ENCODE peak calls at places on chromosomes 16 and 17, in eight cellular contexts. One of them, this sample, is unnamed.

GRCh38 chr17:21119945-21120249 is 6.9 kb upstream of the DHRS7B start:
- DNase-seq in prostate gland: no peak
- DNase-seq in uterus: no peak
- DNase-seq in A673: no peak
- DNase-seq in MM.1S: no peak
- DNase-seq in IMR-90: no peak
- DNase-seq in CD4-positive, alpha-beta memory T cell: no peak
- DNase-seq in Karpas-422: no peak
- DNase-seq in this sample: no peak

GRCh38 chr16:50261707-50262235 is 4.6 kb upstream of the ADCY7 start:
- DNase-seq in prostate gland: no peak
- DNase-seq in uterus: no peak
- DNase-seq in A673: no peak
- DNase-seq in MM.1S: no peak
- DNase-seq in IMR-90: no peak
- DNase-seq in CD4-positive, alpha-beta memory T cell: no peak
- DNase-seq in Karpas-422: no peak
- DNase-seq in this sample: no peak

GRCh38 chr17:2406903-2407790 is 6.3 kb upstream of the MNT start:
- DNase-seq in prostate gland: no peak
- DNase-seq in uterus: peak
- DNase-seq in A673: no peak
- DNase-seq in MM.1S: no peak
- DNase-seq in IMR-90: peak
- DNase-seq in CD4-positive, alpha-beta memory T cell: no peak
- DNase-seq in Karpas-422: no peak
- DNase-seq in this sample: no peak

GRCh38 chr16:13907431-13907830 is 12.5 kb upstream of the ERCC4 start:
- DNase-seq in prostate gland: no peak
- DNase-seq in uterus: no peak
- DNase-seq in A673: no peak
- DNase-seq in MM.1S: no peak
- DNase-seq in IMR-90: no peak
- DNase-seq in CD4-positive, alpha-beta memory T cell: no peak
- DNase-seq in Karpas-422: no peak
- DNase-seq in this sample: no peak

GRCh38 chr17:42675984-42676423 is 790 bp downstream of the PLEKHH3 start:
- DNase-seq in prostate gland: peak
- DNase-seq in uterus: peak
- DNase-seq in A673: peak
- DNase-seq in MM.1S: peak
- DNase-seq in IMR-90: peak
- DNase-seq in CD4-positive, alpha-beta memory T cell: no peak
- DNase-seq in Karpas-422: no peak
- DNase-seq in this sample: no peak

GRCh38 chr17:80561541-80562114 is 17.0 kb downstream of the RPTOR start:
- DNase-seq in prostate gland: no peak
- DNase-seq in uterus: no peak
- DNase-seq in A673: no peak
- DNase-seq in MM.1S: no peak
- DNase-seq in IMR-90: no peak
- DNase-seq in CD4-positive, alpha-beta memory T cell: no peak
- DNase-seq in Karpas-422: no peak
- DNase-seq in this sample: no peak

GRCh38 chr17:5892897-5893656 is 177.1 kb upstream of the WSCD1 start:
- DNase-seq in prostate gland: no peak
- DNase-seq in uterus: no peak
- DNase-seq in A673: no peak
- DNase-seq in MM.1S: no peak
- DNase-seq in IMR-90: no peak
- DNase-seq in CD4-positive, alpha-beta memory T cell: no peak
- DNase-seq in Karpas-422: no peak
- DNase-seq in this sample: no peak

GRCh38 chr17:73798111-73798748 is 154.0 kb upstream of the SDK2 start:
- DNase-seq in prostate gland: no peak
- DNase-seq in uterus: no peak
- DNase-seq in A673: no peak
- DNase-seq in MM.1S: no peak
- DNase-seq in IMR-90: peak
- DNase-seq in CD4-positive, alpha-beta memory T cell: no peak
- DNase-seq in Karpas-422: no peak
- DNase-seq in this sample: no peak

GRCh38 chr16:22762486-22762885 is 51.5 kb upstream of the HS3ST2 start:
- DNase-seq in prostate gland: no peak
- DNase-seq in uterus: no peak
- DNase-seq in A673: no peak
- DNase-seq in MM.1S: no peak
- DNase-seq in IMR-90: no peak
- DNase-seq in CD4-positive, alpha-beta memory T cell: no peak
- DNase-seq in Karpas-422: no peak
- DNase-seq in this sample: no peak

GRCh38 chr17:17849147-17849820 is 12.5 kb upstream of the SREBF1 start:
- DNase-seq in prostate gland: no peak
- DNase-seq in uterus: peak
- DNase-seq in A673: peak
- DNase-seq in MM.1S: no peak
- DNase-seq in IMR-90: no peak
- DNase-seq in CD4-positive, alpha-beta memory T cell: peak
- DNase-seq in Karpas-422: peak
- DNase-seq in this sample: no peak

GRCh38 chr17:7220593-7221280 is 999 bp downstream of the ACADVL start:
- DNase-seq in prostate gland: peak
- DNase-seq in uterus: peak
- DNase-seq in A673: peak
- DNase-seq in MM.1S: peak
- DNase-seq in IMR-90: peak
- DNase-seq in CD4-positive, alpha-beta memory T cell: peak
- DNase-seq in Karpas-422: peak
- DNase-seq in this sample: no peak

GRCh38 chr16:5756969-5757368 is 659.4 kb upstream of the EEF2KMT start:
- DNase-seq in prostate gland: no peak
- DNase-seq in uterus: no peak
- DNase-seq in A673: peak
- DNase-seq in MM.1S: peak
- DNase-seq in IMR-90: no peak
- DNase-seq in CD4-positive, alpha-beta memory T cell: no peak
- DNase-seq in Karpas-422: peak
- DNase-seq in this sample: no peak

GRCh38 chr16:2232094-2232990 is 3.9 kb upstream of the DNASE1L2 start:
- DNase-seq in prostate gland: no peak
- DNase-seq in uterus: no peak
- DNase-seq in A673: no peak
- DNase-seq in MM.1S: no peak
- DNase-seq in IMR-90: no peak
- DNase-seq in CD4-positive, alpha-beta memory T cell: no peak
- DNase-seq in Karpas-422: no peak
- DNase-seq in this sample: no peak
- H3K27ac ChIP-seq in prostate gland: no peak
- H3K27ac ChIP-seq in uterus: no peak
- H3K27ac ChIP-seq in A673: no peak
- H3K27ac ChIP-seq in MM.1S: no peak
- H3K27ac ChIP-seq in IMR-90: no peak
- H3K27ac ChIP-seq in CD4-positive, alpha-beta memory T cell: no peak
- H3K27ac ChIP-seq in Karpas-422: no peak
- H3K27ac ChIP-seq in this sample: no peak

DNA sequence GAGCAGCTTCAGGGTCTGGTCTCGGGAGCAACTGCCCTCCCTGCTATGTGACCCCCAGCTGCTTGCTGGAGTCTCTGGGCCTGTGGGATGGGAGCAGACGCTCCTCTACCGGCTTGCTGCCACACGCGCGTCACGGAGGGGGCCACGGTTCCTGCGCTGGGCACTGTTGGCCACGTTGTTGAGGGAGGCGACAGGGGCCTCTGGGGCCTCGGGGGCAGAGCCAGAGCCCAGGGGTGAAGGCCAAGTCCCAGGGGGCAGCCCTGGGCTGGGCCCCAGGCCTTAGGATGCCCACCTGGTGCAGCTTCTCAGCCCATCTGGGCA is 56.6 kb downstream of the ZFPM1 start:
- DNase-seq in prostate gland: no peak
- DNase-seq in uterus: no peak
- DNase-seq in A673: no peak
- DNase-seq in MM.1S: no peak
- DNase-seq in IMR-90: no peak
- DNase-seq in CD4-positive, alpha-beta memory T cell: no peak
- DNase-seq in Karpas-422: no peak
- DNase-seq in this sample: no peak
- H3K27ac ChIP-seq in prostate gland: peak
- H3K27ac ChIP-seq in uterus: no peak
- H3K27ac ChIP-seq in A673: no peak
- H3K27ac ChIP-seq in MM.1S: no peak
- H3K27ac ChIP-seq in IMR-90: no peak
- H3K27ac ChIP-seq in CD4-positive, alpha-beta memory T cell: no peak
- H3K27ac ChIP-seq in Karpas-422: no peak
- H3K27ac ChIP-seq in this sample: no peak

GRCh38 chr17:76678330-76678729 is 32.4 kb downstream of the MXRA7 start:
- DNase-seq in prostate gland: no peak
- DNase-seq in uterus: no peak
- DNase-seq in A673: no peak
- DNase-seq in MM.1S: no peak
- DNase-seq in IMR-90: no peak
- DNase-seq in CD4-positive, alpha-beta memory T cell: peak
- DNase-seq in Karpas-422: no peak
- DNase-seq in this sample: no peak
- H3K27ac ChIP-seq in prostate gland: no peak
- H3K27ac ChIP-seq in uterus: no peak
- H3K27ac ChIP-seq in A673: no peak
- H3K27ac ChIP-seq in MM.1S: no peak
- H3K27ac ChIP-seq in IMR-90: no peak
- H3K27ac ChIP-seq in CD4-positive, alpha-beta memory T cell: no peak
- H3K27ac ChIP-seq in Karpas-422: no peak
- H3K27ac ChIP-seq in this sample: no peak

GRCh38 chr17:41520821-41521521 is 2.3 kb upstream of the KRT15 start:
- DNase-seq in prostate gland: no peak
- DNase-seq in uterus: no peak
- DNase-seq in A673: no peak
- DNase-seq in MM.1S: no peak
- DNase-seq in IMR-90: no peak
- DNase-seq in CD4-positive, alpha-beta memory T cell: no peak
- DNase-seq in Karpas-422: no peak
- DNase-seq in this sample: no peak

GRCh38 chr17:41523787-41524186 is 4.3 kb downstream of the KRT19 start:
- DNase-seq in prostate gland: no peak
- DNase-seq in uterus: no peak
- DNase-seq in A673: no peak
- DNase-seq in MM.1S: no peak
- DNase-seq in IMR-90: no peak
- DNase-seq in CD4-positive, alpha-beta memory T cell: no peak
- DNase-seq in Karpas-422: no peak
- DNase-seq in this sample: no peak

GRCh38 chr17:41523225-41523593 is 4.5 kb upstream of the KRT15 start:
- DNase-seq in prostate gland: no peak
- DNase-seq in uterus: no peak
- DNase-seq in A673: no peak
- DNase-seq in MM.1S: no peak
- DNase-seq in IMR-90: no peak
- DNase-seq in CD4-positive, alpha-beta memory T cell: no peak
- DNase-seq in Karpas-422: no peak
- DNase-seq in this sample: no peak

GRCh38 chr17:41521574-41522261 is 3.0 kb upstream of the KRT15 start:
- DNase-seq in prostate gland: no peak
- DNase-seq in uterus: no peak
- DNase-seq in A673: peak
- DNase-seq in MM.1S: no peak
- DNase-seq in IMR-90: peak
- DNase-seq in CD4-positive, alpha-beta memory T cell: no peak
- DNase-seq in Karpas-422: no peak
- DNase-seq in this sample: no peak

GRCh38 chr17:41522301-41523224 is 3.9 kb upstream of the KRT15 start:
- DNase-seq in prostate gland: no peak
- DNase-seq in uterus: no peak
- DNase-seq in A673: no peak
- DNase-seq in MM.1S: no peak
- DNase-seq in IMR-90: no peak
- DNase-seq in CD4-positive, alpha-beta memory T cell: no peak
- DNase-seq in Karpas-422: no peak
- DNase-seq in this sample: no peak
- H3K27ac ChIP-seq in prostate gland: peak
- H3K27ac ChIP-seq in uterus: no peak
- H3K27ac ChIP-seq in A673: no peak
- H3K27ac ChIP-seq in MM.1S: no peak
- H3K27ac ChIP-seq in IMR-90: peak
- H3K27ac ChIP-seq in CD4-positive, alpha-beta memory T cell: no peak
- H3K27ac ChIP-seq in Karpas-422: no peak
- H3K27ac ChIP-seq in this sample: peak

DNA sequence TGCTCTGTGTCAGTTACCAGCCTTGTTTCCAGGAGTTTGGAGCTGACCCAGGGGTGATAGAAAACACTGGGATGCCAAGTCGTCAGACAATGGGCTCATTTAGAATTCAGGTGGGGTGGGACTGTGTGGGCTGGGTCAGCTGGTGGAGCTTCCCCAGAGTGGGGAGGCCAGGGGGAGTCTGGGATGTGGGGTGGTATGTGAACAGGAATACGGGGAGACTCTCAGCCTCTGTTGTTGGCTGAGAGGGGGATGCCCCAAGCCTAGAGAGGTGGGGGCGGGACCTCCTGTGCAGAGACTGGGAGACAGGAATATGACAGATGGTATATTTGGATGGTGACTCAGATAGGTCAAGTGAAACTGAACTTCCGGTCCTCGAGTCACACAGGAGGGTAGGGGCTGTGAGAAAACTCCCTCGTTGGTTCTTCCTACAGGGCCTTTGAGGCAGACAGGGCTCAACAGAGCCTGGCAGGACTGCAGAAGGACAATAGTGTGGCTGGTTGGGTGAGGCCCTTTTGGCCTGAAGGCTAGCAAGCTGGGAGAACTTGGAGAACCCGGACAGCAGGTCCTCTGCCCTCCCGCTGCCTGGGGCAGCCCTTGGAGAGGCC is 23.7 kb downstream of the CDH1 start:
- DNase-seq in prostate gland: no peak
- DNase-seq in uterus: no peak
- DNase-seq in A673: no peak
- DNase-seq in MM.1S: peak
- DNase-seq in IMR-90: peak
- DNase-seq in CD4-positive, alpha-beta memory T cell: no peak
- DNase-seq in Karpas-422: no peak
- DNase-seq in this sample: no peak
- H3K27ac ChIP-seq in prostate gland: peak
- H3K27ac ChIP-seq in uterus: no peak
- H3K27ac ChIP-seq in A673: no peak
- H3K27ac ChIP-seq in MM.1S: peak
- H3K27ac ChIP-seq in IMR-90: no peak
- H3K27ac ChIP-seq in CD4-positive, alpha-beta memory T cell: no peak
- H3K27ac ChIP-seq in Karpas-422: no peak
- H3K27ac ChIP-seq in this sample: peak

GRCh38 chr16:66547101-66547989 is 2.6 kb downstream of the TK2 start:
- DNase-seq in prostate gland: no peak
- DNase-seq in uterus: no peak
- DNase-seq in A673: no peak
- DNase-seq in MM.1S: no peak
- DNase-seq in IMR-90: no peak
- DNase-seq in CD4-positive, alpha-beta memory T cell: no peak
- DNase-seq in Karpas-422: no peak
- DNase-seq in this sample: no peak
- H3K27ac ChIP-seq in prostate gland: no peak
- H3K27ac ChIP-seq in uterus: no peak
- H3K27ac ChIP-seq in A673: no peak
- H3K27ac ChIP-seq in MM.1S: no peak
- H3K27ac ChIP-seq in IMR-90: no peak
- H3K27ac ChIP-seq in CD4-positive, alpha-beta memory T cell: no peak
- H3K27ac ChIP-seq in Karpas-422: no peak
- H3K27ac ChIP-seq in this sample: peak

GRCh38 chr17:15920758-15921239 is 24.1 kb upstream of the ADORA2B start:
- DNase-seq in prostate gland: peak
- DNase-seq in uterus: peak
- DNase-seq in A673: peak
- DNase-seq in MM.1S: no peak
- DNase-seq in IMR-90: peak
- DNase-seq in CD4-positive, alpha-beta memory T cell: no peak
- DNase-seq in Karpas-422: no peak
- DNase-seq in this sample: no peak
- H3K27ac ChIP-seq in prostate gland: no peak
- H3K27ac ChIP-seq in uterus: no peak
- H3K27ac ChIP-seq in A673: peak
- H3K27ac ChIP-seq in MM.1S: no peak
- H3K27ac ChIP-seq in IMR-90: peak
- H3K27ac ChIP-seq in CD4-positive, alpha-beta memory T cell: no peak
- H3K27ac ChIP-seq in Karpas-422: no peak
- H3K27ac ChIP-seq in this sample: no peak

This sample was measured in esophagus squamous epithelium.